ENCODE peak calls at places on chromosomes 11 and 22, in six cellular contexts. W is NCI-H2227 treated with DMSO at 0.1 percent for 48 hours; S is Daoy; I is activated CD8-positive, alpha-beta memory T cell treated with anti-CD3 and anti-CD28 coated beads, Interleukin-2, amount 50 U/mL, for 4 hours; U is GM13976; L is GM12891. O is an unnamed sample.

GRCh38 chr22:37169947-37170688 is 17.9 kb downstream of the C1QTNF6 start:
- DNase-seq in I (peak), S (no peak), U (no peak), W (no peak), L (no peak), O (no peak)

GRCh38 chr11:3956038-3956437 is 100.6 kb downstream of the STIM1 start:
- DNase-seq in S (no peak), I (no peak), U (no peak), L (no peak), W (no peak), O (no peak)

GRCh38 chr11:20277014-20277413 is 86.5 kb upstream of the HTATIP2 start:
- DNase-seq in W (no peak), U (no peak), I (no peak), S (no peak), L (no peak), O (no peak)

GRCh38 chr11:96465537-96465936 is 75.7 kb downstream of the JRKL start:
- DNase-seq in I (no peak), S (no peak), W (no peak), U (no peak), L (no peak), O (peak)

GRCh38 chr11:119529063-119529845 is 106.3 kb upstream of the THY1 start:
- DNase-seq in I (no peak), L (no peak), W (no peak), U (no peak), S (no peak), O (no peak)

GRCh38 chr11:134542401-134543143 is 130.5 kb upstream of the B3GAT1 start:
- DNase-seq in W (no peak), L (no peak), I (no peak), S (no peak), U (no peak), O (no peak)

GRCh38 chr11:76602431-76602861 is 68.1 kb downstream of the LRRC32 start:
- DNase-seq in U (no peak), L (no peak), W (no peak), S (peak), I (no peak), O (peak)

GRCh38 chr11:83285131-83285770 is 916 bp downstream of the CCDC90B start:
- DNase-seq in L (no peak), I (no peak), U (no peak), W (no peak), S (no peak), O (no peak)

GRCh38 chr11:70736461-70736860 is 338.1 kb downstream of the CTTN start:
- DNase-seq in U (no peak), W (no peak), I (no peak), L (no peak), S (no peak), O (no peak)

GRCh38 chr22:46769191-46769675 is 6.8 kb downstream of the TBC1D22A start:
- DNase-seq in S (no peak), L (no peak), I (no peak), W (no peak), U (peak), O (peak)

O was measured in left ventricle myocardium inferior.